ENCODE peak calls at places on chromosomes 12 and 14, in five cellular contexts. Y is Calu3, S is endothelial cell of umbilical vein, U is MG63, M is tibial artery. V is an unnamed sample.

GRCh38 chr12:56202366-56202765 is 13.1 kb upstream of the SMARCC2 start:
- DNase-seq in Y (no peak), S (peak; percentile 41), U (no peak), M (no peak), V (no peak)

GRCh38 chr12:49796606-49797451 is 31.4 kb downstream of the NCKAP5L start:
- DNase-seq in Y (no peak), S (no peak), U (no peak), M (no peak), V (no peak)

GRCh38 chr14:101465795-101466448 is 95.4 kb upstream of the DIO3 start:
- DNase-seq in Y (no peak), S (no peak), U (no peak), M (peak; percentile 46), V (no peak)

GRCh38 chr12:958449-959123 is 9.1 kb upstream of the RAD52 start:
- DNase-seq in Y (no peak), S (peak; percentile 61), U (peak; percentile 45), M (no peak), V (no peak)

GRCh38 chr12:105401198-105401597 is 70.7 kb downstream of the C12orf75 start:
- DNase-seq in Y (no peak), S (no peak), U (no peak), M (no peak), V (no peak)

GRCh38 chr14:90450151-90450550 is 53.3 kb downstream of the CALM1 start:
- DNase-seq in Y (no peak), S (no peak), U (no peak), M (no peak), V (no peak)

GRCh38 chr12:111462134-111462821 is 56.6 kb downstream of the SH2B3 start:
- DNase-seq in Y (no peak), S (no peak), U (no peak), M (no peak), V (no peak)

GRCh38 chr12:86389949-86390348 is 133.8 kb upstream of the MGAT4C start:
- DNase-seq in Y (no peak), S (no peak), U (no peak), M (no peak), V (no peak)

GRCh38 chr14:101840649-101841365 is 79.3 kb downstream of the PPP2R5C start:
- DNase-seq in Y (no peak), S (no peak), U (no peak), M (no peak), V (no peak)

GRCh38 chr14:94145902-94146527 is 16.6 kb upstream of the IFI27L2 start:
- DNase-seq in Y (no peak), S (no peak), U (no peak), M (no peak), V (no peak)

GRCh38 chr14:84857571-84857970 is 672.4 kb upstream of the FLRT2 start:
- DNase-seq in Y (no peak), S (no peak), U (no peak), M (no peak), V (no peak)

GRCh38 chr14:36619853-36620252 is 37.4 kb upstream of the NKX2-8 start:
- DNase-seq in Y (no peak), S (no peak), U (peak; percentile 13), M (no peak), V (no peak)

GRCh38 chr14:37170237-37170636 is 2.2 kb downstream of the SLC25A21 start:
- DNase-seq in Y (no peak), S (no peak), U (no peak), M (no peak), V (no peak)

GRCh38 chr12:32369202-32369601 is 30.2 kb upstream of the FGD4 start:
- DNase-seq in Y (no peak), S (no peak), U (no peak), M (no peak), V (no peak)

GRCh38 chr14:34029921-34030334 is 79.1 kb upstream of the EGLN3 start:
- DNase-seq in Y (no peak), S (no peak), U (peak; percentile 59), M (no peak), V (no peak)

GRCh38 chr14:81402123-81402495 is 2.0 kb upstream of the STON2 start:
- DNase-seq in Y (no peak), S (no peak), U (no peak), M (no peak), V (no peak)

GRCh38 chr12:6241495-6241894 is 41.3 kb downstream of the CD9 start:
- DNase-seq in Y (peak; percentile 35), S (peak; percentile 74), U (no peak), M (peak; percentile 76), V (no peak)

GRCh38 chr14:38405851-38406630 is 150.1 kb upstream of the CLEC14A start:
- DNase-seq in Y (no peak), S (peak; percentile 54), U (peak; percentile 10), M (no peak), V (peak; percentile 0)

GRCh38 chr12:108333898-108334699 is 5.0 kb downstream of the CMKLR1 start:
- DNase-seq in Y (no peak), S (peak; percentile 67), U (peak; percentile 58), M (peak; percentile 63), V (no peak)

V was measured in A549.